ENCODE peak calls at places on chromosome 7, in eight cellular contexts. One of them, this sample, is unnamed.

GRCh38 chr7:537911-538634 is 18.4 kb upstream of the PDGFA start:
- DNase-seq in T1000: peak
- DNase-seq in stimulated activated CD4-positive, alpha-beta T cell treated with anti-CD3 and anti-CD28 coated beads, Interleukin-4, amount 100 ng/mL, for 48 hours: no peak
- DNase-seq in BJ: peak
- DNase-seq in kidney epithelial cell: peak
- DNase-seq in SK-MEL-5: no peak
- DNase-seq in NCI-H1105 treated with DMSO at 0.1 percent for 48 hours: no peak
- DNase-seq in SK-N-DZ: no peak
- DNase-seq in this sample: peak

GRCh38 chr7:82527831-82528230 is 84.3 kb upstream of the CACNA2D1 start:
- DNase-seq in T1000: no peak
- DNase-seq in stimulated activated CD4-positive, alpha-beta T cell treated with anti-CD3 and anti-CD28 coated beads, Interleukin-4, amount 100 ng/mL, for 48 hours: no peak
- DNase-seq in BJ: no peak
- DNase-seq in kidney epithelial cell: no peak
- DNase-seq in SK-MEL-5: no peak
- DNase-seq in NCI-H1105 treated with DMSO at 0.1 percent for 48 hours: no peak
- DNase-seq in SK-N-DZ: no peak
- DNase-seq in this sample: peak

GRCh38 chr7:128989961-128990360 is 52.2 kb downstream of the IRF5 start:
- DNase-seq in T1000: no peak
- DNase-seq in stimulated activated CD4-positive, alpha-beta T cell treated with anti-CD3 and anti-CD28 coated beads, Interleukin-4, amount 100 ng/mL, for 48 hours: no peak
- DNase-seq in BJ: no peak
- DNase-seq in kidney epithelial cell: no peak
- DNase-seq in SK-MEL-5: no peak
- DNase-seq in NCI-H1105 treated with DMSO at 0.1 percent for 48 hours: no peak
- DNase-seq in SK-N-DZ: no peak
- DNase-seq in this sample: no peak

GRCh38 chr7:42575161-42575560 is 336.7 kb downstream of the C7orf25 start:
- DNase-seq in T1000: no peak
- DNase-seq in stimulated activated CD4-positive, alpha-beta T cell treated with anti-CD3 and anti-CD28 coated beads, Interleukin-4, amount 100 ng/mL, for 48 hours: no peak
- DNase-seq in BJ: no peak
- DNase-seq in kidney epithelial cell: no peak
- DNase-seq in SK-MEL-5: no peak
- DNase-seq in NCI-H1105 treated with DMSO at 0.1 percent for 48 hours: no peak
- DNase-seq in SK-N-DZ: no peak
- DNase-seq in this sample: no peak

GRCh38 chr7:150397376-150398107 is 18.4 kb downstream of the ZNF775 start:
- DNase-seq in T1000: no peak
- DNase-seq in stimulated activated CD4-positive, alpha-beta T cell treated with anti-CD3 and anti-CD28 coated beads, Interleukin-4, amount 100 ng/mL, for 48 hours: no peak
- DNase-seq in BJ: no peak
- DNase-seq in kidney epithelial cell: no peak
- DNase-seq in SK-MEL-5: no peak
- DNase-seq in NCI-H1105 treated with DMSO at 0.1 percent for 48 hours: no peak
- DNase-seq in SK-N-DZ: no peak
- DNase-seq in this sample: no peak

GRCh38 chr7:22667562-22668239 is 59.3 kb upstream of the IL6 start:
- DNase-seq in T1000: peak
- DNase-seq in stimulated activated CD4-positive, alpha-beta T cell treated with anti-CD3 and anti-CD28 coated beads, Interleukin-4, amount 100 ng/mL, for 48 hours: no peak
- DNase-seq in BJ: no peak
- DNase-seq in kidney epithelial cell: peak
- DNase-seq in SK-MEL-5: no peak
- DNase-seq in NCI-H1105 treated with DMSO at 0.1 percent for 48 hours: no peak
- DNase-seq in SK-N-DZ: no peak
- DNase-seq in this sample: peak

GRCh38 chr7:423312-424260 is 96.1 kb downstream of the PDGFA start:
- DNase-seq in T1000: no peak
- DNase-seq in stimulated activated CD4-positive, alpha-beta T cell treated with anti-CD3 and anti-CD28 coated beads, Interleukin-4, amount 100 ng/mL, for 48 hours: no peak
- DNase-seq in BJ: no peak
- DNase-seq in kidney epithelial cell: no peak
- DNase-seq in SK-MEL-5: peak
- DNase-seq in NCI-H1105 treated with DMSO at 0.1 percent for 48 hours: no peak
- DNase-seq in SK-N-DZ: no peak
- DNase-seq in this sample: no peak

GRCh38 chr7:90409667-90410066 is 6.4 kb downstream of the CLDN12 start:
- DNase-seq in T1000: no peak
- DNase-seq in stimulated activated CD4-positive, alpha-beta T cell treated with anti-CD3 and anti-CD28 coated beads, Interleukin-4, amount 100 ng/mL, for 48 hours: no peak
- DNase-seq in BJ: no peak
- DNase-seq in kidney epithelial cell: no peak
- DNase-seq in SK-MEL-5: no peak
- DNase-seq in NCI-H1105 treated with DMSO at 0.1 percent for 48 hours: no peak
- DNase-seq in SK-N-DZ: no peak
- DNase-seq in this sample: no peak

GRCh38 chr7:2632717-2633537 is 1.1 kb downstream of the TTYH3 start:
- DNase-seq in T1000: peak
- DNase-seq in stimulated activated CD4-positive, alpha-beta T cell treated with anti-CD3 and anti-CD28 coated beads, Interleukin-4, amount 100 ng/mL, for 48 hours: peak
- DNase-seq in BJ: no peak
- DNase-seq in kidney epithelial cell: no peak
- DNase-seq in SK-MEL-5: peak
- DNase-seq in NCI-H1105 treated with DMSO at 0.1 percent for 48 hours: peak
- DNase-seq in SK-N-DZ: no peak
- DNase-seq in this sample: peak

GRCh38 chr7:2864999-2865670 is 21.0 kb upstream of the GNA12 start:
- DNase-seq in T1000: no peak
- DNase-seq in stimulated activated CD4-positive, alpha-beta T cell treated with anti-CD3 and anti-CD28 coated beads, Interleukin-4, amount 100 ng/mL, for 48 hours: peak
- DNase-seq in BJ: no peak
- DNase-seq in kidney epithelial cell: no peak
- DNase-seq in SK-MEL-5: peak
- DNase-seq in NCI-H1105 treated with DMSO at 0.1 percent for 48 hours: peak
- DNase-seq in SK-N-DZ: peak
- DNase-seq in this sample: peak

GRCh38 chr7:86785641-86786040 is 141.9 kb downstream of the GRM3 start:
- DNase-seq in T1000: no peak
- DNase-seq in stimulated activated CD4-positive, alpha-beta T cell treated with anti-CD3 and anti-CD28 coated beads, Interleukin-4, amount 100 ng/mL, for 48 hours: no peak
- DNase-seq in BJ: no peak
- DNase-seq in kidney epithelial cell: no peak
- DNase-seq in SK-MEL-5: no peak
- DNase-seq in NCI-H1105 treated with DMSO at 0.1 percent for 48 hours: no peak
- DNase-seq in SK-N-DZ: no peak
- DNase-seq in this sample: no peak

GRCh38 chr7:112080441-112080840 is 125.8 kb downstream of the DOCK4 start:
- DNase-seq in T1000: peak
- DNase-seq in stimulated activated CD4-positive, alpha-beta T cell treated with anti-CD3 and anti-CD28 coated beads, Interleukin-4, amount 100 ng/mL, for 48 hours: no peak
- DNase-seq in BJ: peak
- DNase-seq in kidney epithelial cell: peak
- DNase-seq in SK-MEL-5: no peak
- DNase-seq in NCI-H1105 treated with DMSO at 0.1 percent for 48 hours: no peak
- DNase-seq in SK-N-DZ: no peak
- DNase-seq in this sample: peak

GRCh38 chr7:7768977-7769376 is 50.6 kb upstream of the RPA3 start:
- DNase-seq in T1000: no peak
- DNase-seq in stimulated activated CD4-positive, alpha-beta T cell treated with anti-CD3 and anti-CD28 coated beads, Interleukin-4, amount 100 ng/mL, for 48 hours: no peak
- DNase-seq in BJ: no peak
- DNase-seq in kidney epithelial cell: no peak
- DNase-seq in SK-MEL-5: no peak
- DNase-seq in NCI-H1105 treated with DMSO at 0.1 percent for 48 hours: no peak
- DNase-seq in SK-N-DZ: peak
- DNase-seq in this sample: no peak

GRCh38 chr7:150421831-150422230 is 28.6 kb upstream of the GIMAP8 start:
- DNase-seq in T1000: no peak
- DNase-seq in stimulated activated CD4-positive, alpha-beta T cell treated with anti-CD3 and anti-CD28 coated beads, Interleukin-4, amount 100 ng/mL, for 48 hours: no peak
- DNase-seq in BJ: no peak
- DNase-seq in kidney epithelial cell: no peak
- DNase-seq in SK-MEL-5: no peak
- DNase-seq in NCI-H1105 treated with DMSO at 0.1 percent for 48 hours: no peak
- DNase-seq in SK-N-DZ: no peak
- DNase-seq in this sample: no peak

GRCh38 chr7:109387530-109387929 is 817.9 kb downstream of the DNAJB9 start:
- DNase-seq in T1000: no peak
- DNase-seq in stimulated activated CD4-positive, alpha-beta T cell treated with anti-CD3 and anti-CD28 coated beads, Interleukin-4, amount 100 ng/mL, for 48 hours: no peak
- DNase-seq in BJ: no peak
- DNase-seq in kidney epithelial cell: no peak
- DNase-seq in SK-MEL-5: no peak
- DNase-seq in NCI-H1105 treated with DMSO at 0.1 percent for 48 hours: no peak
- DNase-seq in SK-N-DZ: no peak
- DNase-seq in this sample: no peak

GRCh38 chr7:78218051-78218450 is 419.5 kb downstream of the PHTF2 start:
- DNase-seq in T1000: peak
- DNase-seq in stimulated activated CD4-positive, alpha-beta T cell treated with anti-CD3 and anti-CD28 coated beads, Interleukin-4, amount 100 ng/mL, for 48 hours: no peak
- DNase-seq in BJ: no peak
- DNase-seq in kidney epithelial cell: no peak
- DNase-seq in SK-MEL-5: no peak
- DNase-seq in NCI-H1105 treated with DMSO at 0.1 percent for 48 hours: no peak
- DNase-seq in SK-N-DZ: no peak
- DNase-seq in this sample: peak

This sample was measured in ELR.